ENCODE peak calls at places on chromosome 4, in seven cellular contexts. T, R, K, B, U, Y and N are unnamed samples.

GRCh38 chr4:4182835-4183568 is 43.7 kb downstream of the OTOP1 start:
- DNase-seq in T (peak), B (peak), Y (peak), R (peak), K (peak), U (no peak), N (peak)

GRCh38 chr4:160450861-160451260 is 1348.0 kb downstream of the RAPGEF2 start:
- DNase-seq in B (no peak), T (no peak), R (no peak), U (no peak), K (no peak), Y (no peak), N (no peak)

GRCh38 chr4:164571593-164572385 is 182.1 kb upstream of the SMIM31 start:
- DNase-seq in Y (no peak), B (no peak), R (no peak), T (no peak), U (no peak), K (no peak), N (no peak)

GRCh38 chr4:26838055-26838842 is 22.4 kb upstream of the STIM2 start:
- DNase-seq in K (no peak), B (no peak), T (peak), R (no peak), Y (no peak), U (no peak), N (no peak)

GRCh38 chr4:113026556-113026955 is 22.9 kb upstream of the ANK2 start:
- DNase-seq in T (no peak), U (no peak), R (no peak), K (peak), B (no peak), Y (no peak), N (no peak)

GRCh38 chr4:74656596-74656995 is 137.7 kb downstream of the BTC start:
- DNase-seq in K (no peak), Y (no peak), U (no peak), T (no peak), B (no peak), R (no peak), N (no peak)

GRCh38 chr4:104726002-104726401 is 231.3 kb upstream of the CXXC4 start:
- DNase-seq in U (no peak), T (no peak), K (no peak), R (no peak), B (no peak), Y (no peak), N (no peak)

GRCh38 chr4:183431614-183432013 is 12.8 kb upstream of the CDKN2AIP start:
- DNase-seq in B (no peak), R (no peak), T (no peak), U (no peak), Y (no peak), K (no peak), N (no peak)

GRCh38 chr4:158535130-158535614 is 13.5 kb downstream of the RXFP1 start:
- DNase-seq in R (no peak), K (peak), B (no peak), U (no peak), Y (no peak), T (peak), N (no peak)

GRCh38 chr4:158896459-158897238 is 127.8 kb downstream of the FNIP2 start:
- DNase-seq in R (no peak), B (no peak), T (no peak), U (no peak), Y (no peak), K (no peak), N (no peak)

GRCh38 chr4:14264437-14264836 is 636.9 kb upstream of the BOD1L1 start:
- DNase-seq in U (no peak), T (peak), K (no peak), R (peak), Y (no peak), B (no peak), N (no peak)

GRCh38 chr4:169070895-169071218 is 60.8 kb upstream of the CBR4 start:
- DNase-seq in U (no peak), B (no peak), Y (no peak), T (no peak), K (no peak), R (peak), N (no peak)